ENCODE peak calls at places on chromosomes 2 and 18, in four cellular contexts. U is colonic mucosa; Q is stimulated activated CD4-positive, alpha-beta T cell treated with anti-CD3 and anti-CD28 coated beads, TNF-alpha, amount 100 ng/mL, for 4 hours; R is RWPE2. P is an unnamed sample.

GRCh38 chr2:3784731-3785130 is 81.4 kb downstream of the DCDC2C start:
- DNase-seq in U (no peak), Q (no peak), R (no peak), P (peak; percentile 22)

GRCh38 chr2:177724398-177725287 is 332.1 kb downstream of the AGPS start:
- DNase-seq in U (peak; percentile 59), Q (no peak), R (no peak), P (peak; percentile 63)

GRCh38 chr2:42098571-42099430 is 51.0 kb downstream of the PKDCC start:
- DNase-seq in U (no peak), Q (no peak), R (no peak), P (no peak)

GRCh38 chr18:41121116-41121826 is 833.8 kb upstream of the PIK3C3 start:
- DNase-seq in U (no peak), Q (no peak), R (no peak), P (peak; percentile 70)

GRCh38 chr18:361941-362913 is 94.4 kb upstream of the THOC1 start:
- DNase-seq in U (no peak), Q (no peak), R (no peak), P (peak; percentile 99)

GRCh38 chr2:43758738-43759137 is 15.1 kb upstream of the DYNC2LI1 start:
- DNase-seq in U (no peak), Q (no peak), R (no peak), P (peak; percentile 57)

GRCh38 chr2:79860233-79861058 is 347.6 kb downstream of the CTNNA2 start:
- DNase-seq in U (no peak), Q (no peak), R (no peak), P (peak; percentile 53)

GRCh38 chr2:15776992-15777702 is 163.2 kb upstream of the MYCN start:
- DNase-seq in U (no peak), Q (no peak), R (no peak), P (no peak)

GRCh38 chr2:70942396-70942795 is 6.7 kb downstream of the ATP6V1B1 start:
- DNase-seq in U (no peak), Q (no peak), R (no peak), P (no peak)

GRCh38 chr2:171433763-171434670 is at the start of the genes DCAF17 and METTL8:
- DNase-seq in U (peak; percentile 96), Q (peak; percentile 82), R (peak; percentile 96), P (peak; percentile 96)

GRCh38 chr2:17803492-17803891 is 12.8 kb upstream of the MSGN1 start:
- DNase-seq in U (no peak), Q (no peak), R (no peak), P (no peak)

GRCh38 chr18:45871655-45872054 is 46.2 kb downstream of the SIGLEC15 start:
- DNase-seq in U (no peak), Q (no peak), R (no peak), P (peak; percentile 76)

GRCh38 chr2:7436096-7436906 is 519.1 kb downstream of the RNF144A start:
- DNase-seq in U (no peak), Q (no peak), R (no peak), P (no peak)

GRCh38 chr2:38190542-38191218 is 114.7 kb upstream of the CYP1B1 start:
- DNase-seq in U (no peak), Q (no peak), R (no peak), P (no peak)

GRCh38 chr18:74378179-74378682 is 62.6 kb downstream of the C18orf63 start:
- DNase-seq in U (peak; percentile 10), Q (no peak), R (no peak), P (peak; percentile 3)

GRCh38 chr2:221961561-221961960 is 337.2 kb downstream of the PAX3 start:
- DNase-seq in U (no peak), Q (no peak), R (no peak), P (no peak)

GRCh38 chr2:20452551-20452950 is 5.7 kb downstream of the RHOB start:
- DNase-seq in U (no peak), Q (no peak), R (peak; percentile 15), P (peak; percentile 33)

GRCh38 chr2:86671304-86671981 is 47.8 kb upstream of the RNF103 start:
- DNase-seq in U (no peak), Q (no peak), R (no peak), P (peak; percentile 23)

GRCh38 chr2:63818276-63818675 is 23.4 kb upstream of the UGP2 start:
- DNase-seq in U (no peak), Q (no peak), R (no peak), P (no peak)

GRCh38 chr2:175552902-175553301 is 371.4 kb upstream of the ATP5MC3 start:
- DNase-seq in U (no peak), Q (no peak), R (no peak), P (no peak)

GRCh38 chr2:17319090-17319489 is 199.2 kb downstream of the RAD51AP2 start:
- DNase-seq in U (no peak), Q (no peak), R (no peak), P (no peak)

GRCh38 chr18:11553098-11553940 is 56.1 kb upstream of the SLC35G4 start:
- DNase-seq in U (peak; percentile 24), Q (no peak), R (no peak), P (peak; percentile 66)

GRCh38 chr2:160205511-160205910 is 5.4 kb upstream of the ITGB6 start:
- DNase-seq in U (peak; percentile 91), Q (no peak), R (peak; percentile 98), P (peak; percentile 99)

GRCh38 chr2:46793423-46794416 is 121.9 kb downstream of the MCFD2 start:
- DNase-seq in U (no peak), Q (no peak), R (no peak), P (no peak)